ENCODE peak calls at places on chromosomes 4 and X, in five cellular contexts. A, Z, C, R and Q are unnamed samples. For H3K36me3, the result is how much of the 10 kb centered on the place peaks cover.

GRCh38 chr4:4880492-4880891 is 21.0 kb downstream of the MSX1 start:
- DNase-seq in A (no peak), Z (no peak), C (no peak), R (no peak), Q (peak)

GRCh38 chr4:144178414-144178813 is 37.9 kb upstream of the GYPA start:
- DNase-seq in A (peak), Z (no peak), C (no peak), R (no peak), Q (no peak)

GRCh38 chrX:71578253-71579135 is at the start of gene GCNA:
- DNase-seq in A (no peak), Z (no peak), C (no peak), R (no peak), Q (no peak)

GRCh38 chrX:130060122-130061069 is 49.9 kb downstream of the ELF4 start:
- DNase-seq in A (peak), Z (peak), C (peak), R (no peak), Q (peak)

GRCh38 chr4:141501395-141501794 is 135.0 kb upstream of the IL15 start:
- DNase-seq in A (no peak), Z (peak), C (no peak), R (no peak), Q (no peak)

GRCh38 chrX:40154229-40154852 is 56.6 kb upstream of the BCOR start:
- DNase-seq in A (peak), Z (no peak), C (no peak), R (no peak), Q (peak)

GRCh38 chrX:104319346-104319745 is 64.6 kb upstream of the ESX1 start:
- DNase-seq in A (no peak), Z (no peak), C (no peak), R (no peak), Q (no peak)

GRCh38 chrX:97616883-97617510 is 733.3 kb downstream of the RPA4 start:
- DNase-seq in A (peak), Z (peak), C (no peak), R (no peak), Q (peak)

GRCh38 chrX:48695524-48695875 is 1.0 kb upstream of the SUV39H1 start:
- DNase-seq in A (no peak), Z (peak), C (no peak), R (no peak), Q (peak)

GRCh38 chr4:74449571-74450297 is 4.8 kb downstream of the AREG start:
- DNase-seq in A (no peak), Z (peak), C (no peak), R (no peak), Q (no peak)

GRCh38 chrX:53483838-53484420 is 49.8 kb upstream of the HSD17B10 start:
- DNase-seq in A (no peak), Z (peak), C (no peak), R (no peak), Q (peak)

GRCh38 chr4:97367878-97368277 is 775.4 kb downstream of the STPG2 start:
- DNase-seq in A (no peak), Z (no peak), C (no peak), R (no peak), Q (no peak)

GRCh38 chr4:7422098-7422897 is 12.4 kb downstream of the PSAPL1 start:
- DNase-seq in A (no peak), Z (no peak), C (no peak), R (no peak), Q (no peak)

GRCh38 chrX:129642641-129643040 is 12.1 kb downstream of the APLN start:
- DNase-seq in A (no peak), Z (no peak), C (no peak), R (no peak), Q (peak)

GRCh38 chr4:112182604-112183003 is 37.4 kb downstream of the FAM241A start:
- DNase-seq in A (no peak), Z (no peak), C (no peak), R (no peak), Q (no peak)

GRCh38 chr4:182189107-182189878 is 53.9 kb upstream of the TENM3 start:
- DNase-seq in A (no peak), Z (peak), C (no peak), R (no peak), Q (peak)

GRCh38 chr4:150280081-150280950 is 202.1 kb downstream of the DCLK2 start:
- DNase-seq in A (peak), Z (peak), C (peak), R (no peak), Q (peak)

GRCh38 chr4:86452323-86452995 is 92.6 kb upstream of the MAPK10 start:
- DNase-seq in A (no peak), Z (peak), C (no peak), R (no peak), Q (no peak)

GRCh38 chr4:166991162-166991561 is 243.1 kb downstream of the SPOCK3 start:
- DNase-seq in A (no peak), Z (no peak), C (no peak), R (no peak), Q (no peak)

GRCh38 chrX:30748337-30748960 is 95.2 kb downstream of the GK start:
- DNase-seq in A (no peak), Z (no peak), C (no peak), R (no peak), Q (no peak)

GRCh38 chr4:100926039-100926717 is 408.4 kb upstream of the EMCN start:
- DNase-seq in A (no peak), Z (no peak), C (no peak), R (no peak), Q (no peak)

GRCh38 chrX:153868576-153869472 is 17.1 kb downstream of the L1CAM start:
- DNase-seq in A (no peak), Z (no peak), C (no peak), R (no peak), Q (no peak)

GRCh38 chr4:129438582-129438981 is 342.6 kb downstream of the C4orf33 start:
- DNase-seq in A (no peak), Z (no peak), C (no peak), R (no peak), Q (no peak)

GRCh38 chr4:150136481-150136880 is 58.2 kb downstream of the DCLK2 start:
- DNase-seq in A (no peak), Z (peak), C (no peak), R (no peak), Q (peak)

GRCh38 chr4:186845137-186845842 is 121.6 kb upstream of the FAT1 start:
- DNase-seq in A (peak), Z (peak), C (no peak), R (no peak), Q (peak)

GRCh38 chrX:115713465-115713864 is 152.5 kb downstream of the PLS3 start:
- DNase-seq in A (no peak), Z (no peak), C (no peak), R (no peak), Q (no peak)

GRCh38 chrX:153209347-153209746 is 30.3 kb downstream of the MAGEA1 start:
- DNase-seq in A (no peak), Z (no peak), C (no peak), R (no peak), Q (peak)

GRCh38 chr4:60452259-60452658 is 747.9 kb upstream of the ADGRL3 start:
- DNase-seq in A (no peak), Z (no peak), C (no peak), R (no peak), Q (no peak)

GRCh38 chrX:103464071-103464773 is 55.1 kb downstream of the RAB40A start:
- DNase-seq in A (peak), Z (peak), C (no peak), R (no peak), Q (peak)

GRCh38 chrX:119692241-119693031 is 532 bp downstream of the SEPTIN6 start:
- DNase-seq in A (peak), Z (peak), C (no peak), R (no peak), Q (peak)

GRCh38 chrX:118392726-118393125 is 46.8 kb downstream of the WDR44 start:
- DNase-seq in A (no peak), Z (peak), C (no peak), R (no peak), Q (peak)

GRCh38 chrX:118566359-118566758 is 70.7 kb downstream of the DOCK11 start:
- DNase-seq in A (no peak), Z (peak), C (no peak), R (no peak), Q (no peak)

GRCh38 chrX:46589977-46590723 is 16.6 kb downstream of the CHST7 start:
- DNase-seq in A (no peak), Z (peak), C (no peak), R (no peak), Q (no peak)

GRCh38 chr4:139559692-139560091 is 3.7 kb upstream of the SETD7 start:
- DNase-seq in A (peak), Z (no peak), C (no peak), R (no peak), Q (peak)

GRCh38 chr4:153087671-153088194 is 116.5 kb upstream of the TRIM2 start:
- DNase-seq in A (no peak), Z (no peak), C (no peak), R (no peak), Q (no peak)

GRCh38 chr4:57109847-57110634 is at the start of gene IGFBP7:
- DNase-seq in A (no peak), Z (no peak), C (no peak), R (no peak), Q (peak)

GRCh38 chr4:2947926-2948325 is 15.3 kb downstream of the NOP14 start:
- DNase-seq in A (no peak), Z (no peak), C (no peak), R (no peak), Q (no peak)

GRCh38 chrX:49237060-49237459 is 1.8 kb downstream of the CCDC22 start:
- DNase-seq in A (no peak), Z (no peak), C (no peak), R (no peak), Q (no peak)

GRCh38 chr4:8871417-8872401 is at the start of gene HMX1:
- DNase-seq in A (peak), Z (no peak), C (no peak), R (no peak), Q (no peak)
- H2BK15ac ChIP-seq in A (no peak), Z (no peak), C (peak), R (no peak), Q (no peak)

GRCh38 chr4:48379587-48380140 is 38.3 kb downstream of the SLAIN2 start:
- DNase-seq in A (no peak), Z (no peak), C (no peak), R (no peak), Q (no peak)
- H3K36me3 ChIP-seq in A (under half), Z (under half), C (under half), R (under half), Q (under half)

GRCh38 chrX:42619068-42619467 is 158.9 kb downstream of the PPP1R2C start:
- DNase-seq in A (no peak), Z (no peak), C (no peak), R (no peak), Q (no peak)

GRCh38 chrX:42616981-42617380 is 161.0 kb downstream of the PPP1R2C start:
- DNase-seq in A (no peak), Z (no peak), C (no peak), R (no peak), Q (no peak)

GRCh38 chrX:42615161-42615563 is 162.8 kb downstream of the PPP1R2C start:
- DNase-seq in A (peak), Z (no peak), C (no peak), R (no peak), Q (no peak)
- H2BK15ac ChIP-seq in A (no peak), Z (no peak), C (no peak), R (no peak), Q (no peak)

GRCh38 chr4:168981942-168982341 is 28.1 kb downstream of the CBR4 start:
- DNase-seq in A (no peak), Z (no peak), C (no peak), R (no peak), Q (no peak)

GRCh38 chr4:168981460-168981859 is 28.6 kb downstream of the CBR4 start:
- DNase-seq in A (no peak), Z (peak), C (no peak), R (no peak), Q (no peak)

GRCh38 chr4:168978001-168978700 is 31.9 kb downstream of the CBR4 start:
- DNase-seq in A (peak), Z (peak), C (no peak), R (no peak), Q (peak)

DNA sequence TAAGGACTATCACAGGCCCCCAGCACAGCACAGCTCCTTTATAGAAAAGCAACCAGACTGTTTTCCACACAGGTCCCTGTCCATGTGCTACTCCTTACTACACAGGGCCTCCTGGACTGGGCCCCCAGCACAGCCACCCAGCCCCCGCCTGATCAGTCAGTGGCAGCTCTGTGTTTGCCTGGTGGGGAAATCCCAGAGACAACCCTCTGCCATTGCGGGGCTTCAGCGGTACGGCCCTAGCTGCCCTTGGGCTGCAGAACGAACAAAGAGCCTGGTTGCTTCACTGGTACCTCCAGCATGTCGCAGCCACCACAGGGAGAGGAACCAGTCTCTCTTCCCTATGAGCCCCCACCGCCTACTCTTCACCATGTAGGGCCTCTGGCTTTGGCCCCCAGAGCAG is 30.7 kb downstream of the CBR4 start:
- DNase-seq in A (no peak), Z (no peak), C (no peak), R (no peak), Q (no peak)
- H3K36me3 ChIP-seq in A (under half), Z (under half), C (under half), R (under half), Q (under half)

GRCh38 chr4:61545902-61546498 is 345.9 kb downstream of the ADGRL3 start:
- DNase-seq in A (no peak), Z (no peak), C (no peak), R (no peak), Q (peak)
- H2BK15ac ChIP-seq in A (no peak), Z (no peak), C (no peak), R (no peak), Q (no peak)

DNA sequence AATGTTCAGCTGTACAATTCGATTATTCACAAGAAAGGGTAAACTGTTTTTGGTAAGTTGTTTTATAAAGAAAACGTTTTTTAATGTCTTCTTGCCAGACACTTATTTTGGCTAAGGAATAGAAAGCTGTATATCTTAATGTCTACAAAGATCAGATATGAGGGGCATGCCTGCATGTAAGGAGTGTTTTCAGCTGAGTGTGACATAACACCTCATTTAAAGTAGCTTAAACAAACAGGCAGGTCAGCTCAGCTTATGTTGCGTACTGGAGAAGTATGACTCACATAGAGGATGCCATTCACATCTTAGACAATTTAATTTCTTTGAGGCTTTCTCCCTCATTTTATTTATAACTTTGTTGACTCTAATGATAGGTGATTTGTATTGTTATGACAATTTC is 30.4 kb downstream of the LAMTOR3 start:
- DNase-seq in A (peak), Z (peak), C (no peak), R (no peak), Q (peak)
- H3K36me3 ChIP-seq in A (under half), Z (under half), C (under half), R (under half), Q (under half)

GRCh38 chrX:108726748-108727147 is 9.6 kb downstream of the IRS4 start:
- DNase-seq in A (no peak), Z (no peak), C (no peak), R (no peak), Q (no peak)
- H2BK15ac ChIP-seq in A (no peak), Z (no peak), C (no peak), R (no peak), Q (no peak)

DNA sequence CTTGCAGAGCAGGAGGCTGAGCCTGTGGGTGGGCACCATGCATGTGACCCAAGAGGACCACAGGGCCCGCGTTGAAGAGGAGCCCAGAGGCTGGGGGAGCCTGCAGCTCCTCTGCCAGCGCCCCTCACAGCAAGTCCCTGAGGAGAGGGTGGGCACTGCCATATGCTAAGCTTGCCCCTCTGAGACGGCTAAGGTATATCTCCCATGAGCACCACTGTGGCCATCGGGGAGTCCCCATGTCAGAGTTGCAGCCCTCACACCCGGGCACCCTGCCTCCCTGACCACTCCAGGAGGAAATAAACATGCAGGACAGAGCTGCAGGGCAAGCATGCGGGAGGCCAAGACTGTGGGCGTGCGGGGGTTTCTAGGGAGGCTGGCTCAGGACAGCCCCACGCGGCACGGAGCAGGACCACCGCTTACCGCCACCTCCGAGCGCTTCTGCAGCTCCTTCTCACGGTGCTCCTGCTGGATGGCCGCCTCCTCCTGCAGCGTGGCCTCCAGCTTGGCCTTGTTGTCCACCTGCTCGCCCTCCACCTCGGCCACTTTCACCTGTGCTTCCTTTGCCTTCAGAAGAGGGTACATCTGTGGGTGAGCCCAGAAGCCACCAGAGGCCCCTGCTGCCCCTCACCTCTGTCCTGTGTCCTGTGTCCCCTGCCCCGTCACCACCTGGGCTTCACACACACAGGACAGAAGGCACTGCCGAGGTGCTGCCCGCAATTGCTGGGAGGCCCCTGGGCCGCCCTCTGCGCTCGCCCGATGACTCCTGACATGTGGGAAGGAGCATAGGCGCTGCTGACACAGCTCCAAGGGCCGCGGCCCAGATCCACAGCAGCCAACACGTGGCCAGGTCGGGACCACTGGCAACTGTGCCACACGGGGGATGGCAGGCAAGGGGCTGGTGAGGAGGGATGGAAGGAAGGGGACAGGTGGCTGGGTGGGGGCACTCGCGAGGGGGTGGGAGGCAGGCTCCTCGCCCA is 29.8 kb downstream of the FGFR3 start:
- DNase-seq in A (no peak), Z (no peak), C (no peak), R (no peak), Q (no peak)
- H3K36me3 ChIP-seq in A (under half), Z (half or more), C (under half), R (under half), Q (half or more)